ENCODE peak calls at places on chromosomes 7 and 10, in six cellular contexts. One of them, this sample, is unnamed.

GRCh38 chr10:86899670-86900276 is 57.6 kb downstream of the MMRN2 start:
- DNase-seq in H9: no peak
- DNase-seq in H1: no peak
- DNase-seq in IMR-90: peak; percentile 71
- DNase-seq in neuronal stem cell: peak; percentile 54
- DNase-seq in trophoblast cell: peak; percentile 85
- DNase-seq in this sample: peak; percentile 72

GRCh38 chr10:1130226-1130625 is 74.0 kb downstream of the WDR37 start:
- DNase-seq in IMR-90: no peak
- DNase-seq in H1: peak; percentile 29
- DNase-seq in H9: no peak
- DNase-seq in trophoblast cell: no peak
- DNase-seq in neuronal stem cell: no peak
- DNase-seq in this sample: no peak

GRCh38 chr7:112162161-112163020 is 43.8 kb downstream of the DOCK4 start:
- DNase-seq in trophoblast cell: no peak
- DNase-seq in neuronal stem cell: peak; percentile 78
- DNase-seq in H1: peak; percentile 73
- DNase-seq in H9: peak; percentile 89
- DNase-seq in IMR-90: peak; percentile 58
- DNase-seq in this sample: peak; percentile 78

GRCh38 chr10:32263300-32263699 is 83.7 kb downstream of the EPC1 start:
- DNase-seq in trophoblast cell: no peak
- DNase-seq in H1: no peak
- DNase-seq in neuronal stem cell: no peak
- DNase-seq in H9: no peak
- DNase-seq in IMR-90: no peak
- DNase-seq in this sample: no peak

GRCh38 chr7:7650682-7651206 is 10.2 kb downstream of the UMAD1 start:
- DNase-seq in H1: no peak
- DNase-seq in trophoblast cell: no peak
- DNase-seq in H9: no peak
- DNase-seq in IMR-90: no peak
- DNase-seq in neuronal stem cell: no peak
- DNase-seq in this sample: no peak

GRCh38 chr7:116991233-116991632 is 37.9 kb downstream of the ST7 start:
- DNase-seq in IMR-90: no peak
- DNase-seq in neuronal stem cell: no peak
- DNase-seq in H1: no peak
- DNase-seq in trophoblast cell: no peak
- DNase-seq in H9: no peak
- DNase-seq in this sample: no peak

GRCh38 chr10:110584006-110584405 is 16.5 kb downstream of the SMC3 start:
- DNase-seq in neuronal stem cell: no peak
- DNase-seq in H9: no peak
- DNase-seq in trophoblast cell: no peak
- DNase-seq in IMR-90: no peak
- DNase-seq in H1: no peak
- DNase-seq in this sample: no peak

GRCh38 chr10:102449321-102450123 is 1.8 kb downstream of the C10orf95 start:
- DNase-seq in H1: peak; percentile 74
- DNase-seq in neuronal stem cell: no peak
- DNase-seq in trophoblast cell: peak; percentile 87
- DNase-seq in H9: peak; percentile 91
- DNase-seq in IMR-90: no peak
- DNase-seq in this sample: peak; percentile 33

GRCh38 chr7:107236857-107237256 is 68.1 kb downstream of the HBP1 start:
- DNase-seq in H1: no peak
- DNase-seq in H9: no peak
- DNase-seq in trophoblast cell: no peak
- DNase-seq in neuronal stem cell: no peak
- DNase-seq in IMR-90: peak; percentile 46
- DNase-seq in this sample: no peak

GRCh38 chr10:110414563-110415309 is 83.0 kb upstream of the DUSP5 start:
- DNase-seq in neuronal stem cell: no peak
- DNase-seq in H1: no peak
- DNase-seq in H9: no peak
- DNase-seq in trophoblast cell: peak; percentile 78
- DNase-seq in IMR-90: no peak
- DNase-seq in this sample: no peak

GRCh38 chr10:13717936-13718772 is 131.4 kb downstream of the PRPF18 start:
- DNase-seq in neuronal stem cell: no peak
- DNase-seq in IMR-90: peak; percentile 95
- DNase-seq in trophoblast cell: no peak
- DNase-seq in H1: no peak
- DNase-seq in H9: peak; percentile 36
- DNase-seq in this sample: peak; percentile 77

GRCh38 chr10:61897671-61898434 is 3.6 kb upstream of the ARID5B start:
- DNase-seq in H1: no peak
- DNase-seq in trophoblast cell: peak; percentile 50
- DNase-seq in neuronal stem cell: no peak
- DNase-seq in IMR-90: peak; percentile 38
- DNase-seq in H9: peak; percentile 49
- DNase-seq in this sample: peak; percentile 74

GRCh38 chr7:42350801-42351200 is 113.8 kb upstream of the GLI3 start:
- DNase-seq in neuronal stem cell: no peak
- DNase-seq in H9: no peak
- DNase-seq in H1: no peak
- DNase-seq in IMR-90: no peak
- DNase-seq in trophoblast cell: no peak
- DNase-seq in this sample: no peak

GRCh38 chr10:30812018-30812851 is 182.7 kb upstream of the LYZL2 start:
- DNase-seq in trophoblast cell: no peak
- DNase-seq in H9: no peak
- DNase-seq in neuronal stem cell: no peak
- DNase-seq in H1: no peak
- DNase-seq in IMR-90: peak; percentile 95
- DNase-seq in this sample: peak; percentile 95

GRCh38 chr7:158494162-158494586 is 93.4 kb downstream of the PTPRN2 start:
- DNase-seq in neuronal stem cell: no peak
- DNase-seq in H1: no peak
- DNase-seq in H9: no peak
- DNase-seq in trophoblast cell: no peak
- DNase-seq in IMR-90: no peak
- DNase-seq in this sample: no peak

GRCh38 chr7:155858521-155859061 is 46.3 kb upstream of the SHH start:
- DNase-seq in IMR-90: peak; percentile 28
- DNase-seq in trophoblast cell: no peak
- DNase-seq in H9: no peak
- DNase-seq in H1: no peak
- DNase-seq in neuronal stem cell: no peak
- DNase-seq in this sample: no peak

GRCh38 chr10:60270426-60270825 is 119.2 kb downstream of the ANK3 start:
- DNase-seq in IMR-90: peak; percentile 40
- DNase-seq in neuronal stem cell: no peak
- DNase-seq in H9: no peak
- DNase-seq in trophoblast cell: no peak
- DNase-seq in H1: no peak
- DNase-seq in this sample: peak; percentile 33

GRCh38 chr7:117827861-117828260 is 45.4 kb downstream of the CTTNBP2 start:
- DNase-seq in H1: no peak
- DNase-seq in neuronal stem cell: no peak
- DNase-seq in trophoblast cell: peak; percentile 17
- DNase-seq in IMR-90: peak; percentile 91
- DNase-seq in H9: no peak
- DNase-seq in this sample: peak; percentile 81

GRCh38 chr10:80506189-80506575 is 31.5 kb upstream of the SH2D4B start:
- DNase-seq in neuronal stem cell: no peak
- DNase-seq in H9: no peak
- DNase-seq in H1: no peak
- DNase-seq in IMR-90: peak; percentile 75
- DNase-seq in trophoblast cell: peak; percentile 95
- DNase-seq in this sample: peak; percentile 61

GRCh38 chr10:111546216-111546615 is 469.4 kb downstream of the ADRA2A start:
- DNase-seq in IMR-90: no peak
- DNase-seq in trophoblast cell: no peak
- DNase-seq in H1: no peak
- DNase-seq in neuronal stem cell: no peak
- DNase-seq in H9: no peak
- DNase-seq in this sample: no peak

GRCh38 chr10:110643670-110644597 is at the start of gene RBM20:
- DNase-seq in trophoblast cell: peak; percentile 36
- DNase-seq in IMR-90: no peak
- DNase-seq in H9: peak; percentile 59
- DNase-seq in H1: peak; percentile 75
- DNase-seq in neuronal stem cell: peak; percentile 62
- DNase-seq in this sample: peak; percentile 48

GRCh38 chr7:100598425-100598824 is 3.7 kb upstream of the PCOLCE start:
- DNase-seq in H1: no peak
- DNase-seq in neuronal stem cell: no peak
- DNase-seq in trophoblast cell: no peak
- DNase-seq in IMR-90: peak; percentile 12
- DNase-seq in H9: no peak
- DNase-seq in this sample: peak; percentile 30

GRCh38 chr10:2508971-2509605 is 558.3 kb upstream of the PFKP start:
- DNase-seq in IMR-90: peak; percentile 6
- DNase-seq in H1: no peak
- DNase-seq in H9: no peak
- DNase-seq in neuronal stem cell: no peak
- DNase-seq in trophoblast cell: no peak
- DNase-seq in this sample: peak; percentile 90

GRCh38 chr7:98265841-98266271 is 13.8 kb upstream of the TECPR1 start:
- DNase-seq in H9: no peak
- DNase-seq in neuronal stem cell: no peak
- DNase-seq in H1: no peak
- DNase-seq in trophoblast cell: peak; percentile 98
- DNase-seq in IMR-90: peak; percentile 58
- DNase-seq in this sample: peak; percentile 72

GRCh38 chr10:3782099-3782455 is 2.9 kb downstream of the KLF6 start:
- DNase-seq in H9: no peak
- DNase-seq in trophoblast cell: no peak
- DNase-seq in neuronal stem cell: no peak
- DNase-seq in IMR-90: no peak
- DNase-seq in H1: no peak
- DNase-seq in this sample: no peak

GRCh38 chr7:130875265-130875741 is 141.3 kb upstream of the KLF14 start:
- DNase-seq in neuronal stem cell: peak; percentile 46
- DNase-seq in IMR-90: peak; percentile 44
- DNase-seq in trophoblast cell: peak; percentile 62
- DNase-seq in H1: peak; percentile 86
- DNase-seq in H9: peak; percentile 83
- DNase-seq in this sample: peak; percentile 48

GRCh38 chr7:130877676-130878305 is 143.8 kb upstream of the KLF14 start:
- DNase-seq in neuronal stem cell: no peak
- DNase-seq in H9: no peak
- DNase-seq in IMR-90: peak; percentile 17
- DNase-seq in H1: no peak
- DNase-seq in trophoblast cell: no peak
- DNase-seq in this sample: no peak

GRCh38 chr7:130874071-130874915 is 140.3 kb upstream of the KLF14 start:
- DNase-seq in trophoblast cell: no peak
- DNase-seq in H9: no peak
- DNase-seq in neuronal stem cell: no peak
- DNase-seq in IMR-90: peak; percentile 13
- DNase-seq in H1: no peak
- DNase-seq in this sample: no peak

GRCh38 chr7:130877236-130877635 is 143.2 kb upstream of the KLF14 start:
- DNase-seq in IMR-90: peak; percentile 9
- DNase-seq in H1: no peak
- DNase-seq in H9: no peak
- DNase-seq in trophoblast cell: no peak
- DNase-seq in neuronal stem cell: no peak
- DNase-seq in this sample: no peak

GRCh38 chr7:130875901-130876300 is 141.9 kb upstream of the KLF14 start:
- DNase-seq in neuronal stem cell: no peak
- DNase-seq in IMR-90: peak; percentile 8
- DNase-seq in H1: no peak
- DNase-seq in H9: no peak
- DNase-seq in trophoblast cell: no peak
- DNase-seq in this sample: no peak
- H4K91ac ChIP-seq in neuronal stem cell: no peak overlapping the region
- H4K91ac ChIP-seq in IMR-90: no peak overlapping the region
- H4K91ac ChIP-seq in H1: no peak overlapping the region
- H4K91ac ChIP-seq in H9: no peak overlapping the region
- H4K91ac ChIP-seq in trophoblast cell: no peak overlapping the region
- H4K91ac ChIP-seq in this sample: no peak overlapping the region

GRCh38 chr10:99758241-99758891 is 24.1 kb upstream of the ABCC2 start:
- DNase-seq in H1: no peak
- DNase-seq in H9: no peak
- DNase-seq in trophoblast cell: no peak
- DNase-seq in IMR-90: peak; percentile 49
- DNase-seq in neuronal stem cell: no peak
- DNase-seq in this sample: no peak

GRCh38 chr10:99765672-99766071 is 16.8 kb upstream of the ABCC2 start:
- DNase-seq in trophoblast cell: no peak
- DNase-seq in H1: no peak
- DNase-seq in IMR-90: no peak
- DNase-seq in neuronal stem cell: no peak
- DNase-seq in H9: no peak
- DNase-seq in this sample: no peak

GRCh38 chr10:99761395-99761794 is 21.0 kb upstream of the ABCC2 start:
- DNase-seq in H1: no peak
- DNase-seq in neuronal stem cell: no peak
- DNase-seq in trophoblast cell: no peak
- DNase-seq in H9: no peak
- DNase-seq in IMR-90: no peak
- DNase-seq in this sample: no peak

GRCh38 chr10:99756158-99756557 is 24.1 kb downstream of the CUTC start:
- DNase-seq in neuronal stem cell: no peak
- DNase-seq in IMR-90: no peak
- DNase-seq in trophoblast cell: no peak
- DNase-seq in H1: no peak
- DNase-seq in H9: no peak
- DNase-seq in this sample: no peak

DNA sequence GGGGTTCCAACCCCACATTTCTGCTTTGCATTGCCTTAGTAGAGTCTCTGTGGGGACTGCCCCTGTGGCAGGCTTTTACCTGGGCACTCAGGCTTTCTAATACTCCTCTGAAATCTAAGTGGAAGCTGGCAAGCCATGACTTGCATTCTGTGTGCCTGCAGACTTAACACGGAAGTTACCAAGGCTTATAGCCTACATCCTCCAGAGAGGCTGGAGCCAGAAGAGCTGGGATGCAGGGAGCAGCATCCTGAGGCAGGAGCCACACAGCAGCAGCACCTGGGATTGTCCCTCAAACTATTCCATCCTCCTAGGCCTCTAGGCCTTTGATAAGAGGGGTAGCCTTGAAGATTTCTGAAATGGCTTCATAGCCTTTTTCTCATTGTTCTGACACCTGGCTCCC is 22.1 kb upstream of the ABCC2 start:
- DNase-seq in neuronal stem cell: no peak
- DNase-seq in H9: no peak
- DNase-seq in trophoblast cell: no peak
- DNase-seq in H1: no peak
- DNase-seq in IMR-90: no peak
- DNase-seq in this sample: no peak
- H3K14ac ChIP-seq in neuronal stem cell: no peak overlapping the region
- H3K14ac ChIP-seq in H9: no peak overlapping the region
- H3K14ac ChIP-seq in trophoblast cell: no peak overlapping the region
- H3K14ac ChIP-seq in H1: no peak overlapping the region
- H3K14ac ChIP-seq in IMR-90: no peak overlapping the region
- H3K14ac ChIP-seq in this sample: no peak overlapping the region

GRCh38 chr7:50448823-50449222 is 1.3 kb downstream of the FIGNL1 start:
- DNase-seq in H9: no peak
- DNase-seq in IMR-90: no peak
- DNase-seq in H1: no peak
- DNase-seq in trophoblast cell: no peak
- DNase-seq in neuronal stem cell: no peak
- DNase-seq in this sample: peak; percentile 6
- H4K91ac ChIP-seq in H9: no peak overlapping the region
- H4K91ac ChIP-seq in IMR-90: no peak overlapping the region
- H4K91ac ChIP-seq in H1: no peak overlapping the region
- H4K91ac ChIP-seq in trophoblast cell: no peak overlapping the region
- H4K91ac ChIP-seq in neuronal stem cell: no peak overlapping the region
- H4K91ac ChIP-seq in this sample: no peak overlapping the region

GRCh38 chr10:123862421-123863188 is 29.0 kb downstream of the CPXM2 start:
- DNase-seq in IMR-90: no peak
- DNase-seq in H9: no peak
- DNase-seq in H1: peak; percentile 26
- DNase-seq in trophoblast cell: no peak
- DNase-seq in neuronal stem cell: no peak
- DNase-seq in this sample: no peak
- H3K14ac ChIP-seq in IMR-90: no peak overlapping the region
- H3K14ac ChIP-seq in H9: no peak overlapping the region
- H3K14ac ChIP-seq in H1: no peak overlapping the region
- H3K14ac ChIP-seq in trophoblast cell: no peak overlapping the region
- H3K14ac ChIP-seq in neuronal stem cell: no peak overlapping the region
- H3K14ac ChIP-seq in this sample: no peak overlapping the region